ENCODE peak calls at places on chromosome 19, in six cellular contexts. I is ovary, Z is A549, L is stomach, V is breast epithelium, B is suprapubic skin. D is an unnamed sample.

GRCh38 chr19:53903055-53903680 is 5.9 kb upstream of the CACNG7 start:
- DNase-seq in I (no peak), Z (peak; percentile 64), L (no peak), V (no peak), B (no peak), D (no peak)

GRCh38 chr19:38649305-38650179 is 2.1 kb downstream of the ACTN4 start:
- DNase-seq in I (no peak), Z (peak; percentile 81), L (peak; percentile 61), V (peak; percentile 86), B (no peak), D (peak; percentile 53)

GRCh38 chr19:31356587-31357314 is 7.5 kb upstream of the TSHZ3 start:
- DNase-seq in I (no peak), Z (no peak), L (no peak), V (no peak), B (no peak), D (peak; percentile 54)

GRCh38 chr19:46495789-46496099 is at the start of gene PNMA8B:
- DNase-seq in I (peak; percentile 89), Z (no peak), L (no peak), V (peak; percentile 49), B (no peak), D (peak; percentile 47)

GRCh38 chr19:39192846-39193245 is 3.9 kb upstream of the NCCRP1 start:
- DNase-seq in I (no peak), Z (no peak), L (no peak), V (no peak), B (no peak), D (no peak)

GRCh38 chr19:51727349-51727880 is 3.6 kb upstream of the HAS1 start:
- DNase-seq in I (no peak), Z (no peak), L (no peak), V (no peak), B (no peak), D (no peak)

GRCh38 chr19:56538761-56539263 is at the start of gene ZFP28:
- DNase-seq in I (no peak), Z (no peak), L (no peak), V (no peak), B (peak; percentile 84), D (peak; percentile 75)

GRCh38 chr19:12766051-12766521 is 9.3 kb downstream of the HOOK2 start:
- DNase-seq in I (peak; percentile 86), Z (peak; percentile 84), L (peak; percentile 93), V (peak; percentile 77), B (peak; percentile 92), D (peak; percentile 77)

GRCh38 chr19:39474139-39474620 is 6.5 kb upstream of the TIMM50 start:
- DNase-seq in I (peak; percentile 69), Z (peak; percentile 64), L (peak; percentile 52), V (no peak), B (no peak), D (peak; percentile 67)

GRCh38 chr19:58261968-58262921 is 16.5 kb upstream of the ZNF8 start:
- DNase-seq in I (no peak), Z (peak; percentile 48), L (no peak), V (no peak), B (no peak), D (no peak)

GRCh38 chr19:47274891-47275865 is 493 bp downstream of the INAFM1 start:
- DNase-seq in I (no peak), Z (no peak), L (no peak), V (no peak), B (peak; percentile 86), D (no peak)

GRCh38 chr19:56113071-56113632 is 7.9 kb downstream of the ZNF787 start:
- DNase-seq in I (no peak), Z (no peak), L (no peak), V (no peak), B (no peak), D (no peak)

GRCh38 chr19:15246198-15246481 is 13.9 kb upstream of the EPHX3 start:
- DNase-seq in I (no peak), Z (no peak), L (no peak), V (no peak), B (no peak), D (no peak)

GRCh38 chr19:43618921-43619261 is 538 bp downstream of the ZNF428 start:
- DNase-seq in I (no peak), Z (peak; percentile 62), L (no peak), V (no peak), B (no peak), D (no peak)

GRCh38 chr19:616732-617526 is 16.4 kb downstream of the POLRMT start:
- DNase-seq in I (no peak), Z (no peak), L (no peak), V (no peak), B (no peak), D (peak; percentile 51)

GRCh38 chr19:5585461-5586299 is 17.9 kb upstream of the TINCR start:
- DNase-seq in I (peak; percentile 53), Z (no peak), L (no peak), V (peak; percentile 72), B (no peak), D (peak; percentile 43)

GRCh38 chr19:51660975-51661600 is 14.5 kb upstream of the SIGLEC14 start:
- DNase-seq in I (peak; percentile 83), Z (peak; percentile 81), L (peak; percentile 65), V (peak; percentile 49), B (no peak), D (peak; percentile 67)

GRCh38 chr19:52748336-52748950 is 13.6 kb upstream of the ZNF611 start:
- DNase-seq in I (no peak), Z (peak; percentile 19), L (no peak), V (no peak), B (no peak), D (no peak)

GRCh38 chr19:29658221-29658991 is 6.9 kb upstream of the PLEKHF1 start:
- DNase-seq in I (no peak), Z (no peak), L (no peak), V (no peak), B (no peak), D (no peak)

GRCh38 chr19:53906211-53907192 is 2.6 kb upstream of the CACNG7 start:
- DNase-seq in I (peak; percentile 53), Z (no peak), L (peak; percentile 44), V (no peak), B (no peak), D (peak; percentile 50)

GRCh38 chr19:5954293-5954692 is 23.6 kb downstream of the RANBP3 start:
- DNase-seq in I (no peak), Z (no peak), L (no peak), V (no peak), B (no peak), D (no peak)

GRCh38 chr19:45863840-45864628 is at the start of gene FOXA3:
- DNase-seq in I (no peak), Z (peak; percentile 71), L (peak; percentile 81), V (no peak), B (no peak), D (peak; percentile 85)

GRCh38 chr19:56934438-56935090 is 94.0 kb upstream of the PEG3 start:
- DNase-seq in I (no peak), Z (no peak), L (no peak), V (peak; percentile 24), B (no peak), D (no peak)

GRCh38 chr19:13053761-13054604 is 48.7 kb downstream of the LYL1 start:
- DNase-seq in I (peak; percentile 94), Z (peak; percentile 59), L (peak; percentile 89), V (peak; percentile 98), B (peak; percentile 90), D (peak; percentile 74)

GRCh38 chr19:42113641-42114348 is 18.5 kb downstream of the POU2F2 start:
- DNase-seq in I (no peak), Z (peak; percentile 88), L (no peak), V (no peak), B (no peak), D (no peak)

GRCh38 chr19:17095141-17095919 is 19.8 kb downstream of the MYO9B start:
- DNase-seq in I (no peak), Z (no peak), L (no peak), V (no peak), B (no peak), D (no peak)

GRCh38 chr19:41893899-41894298 is 10.9 kb downstream of the ARHGEF1 start:
- DNase-seq in I (no peak), Z (peak; percentile 87), L (no peak), V (no peak), B (no peak), D (no peak)

GRCh38 chr19:6842871-6843607 is 44.3 kb upstream of the ADGRE1 start:
- DNase-seq in I (no peak), Z (no peak), L (no peak), V (no peak), B (no peak), D (no peak)

GRCh38 chr19:15378529-15379082 is 981 bp downstream of the AKAP8 start:
- DNase-seq in I (no peak), Z (peak; percentile 31), L (peak; percentile 59), V (peak; percentile 43), B (peak; percentile 74), D (peak; percentile 50)

GRCh38 chr19:13396256-13397080 is 109.8 kb downstream of the CACNA1A start:
- DNase-seq in I (no peak), Z (peak; percentile 49), L (no peak), V (no peak), B (no peak), D (peak; percentile 69)

GRCh38 chr19:40265055-40265762 is 19.9 kb downstream of the AKT2 start:
- DNase-seq in I (no peak), Z (no peak), L (no peak), V (no peak), B (no peak), D (no peak)

GRCh38 chr19:53786744-53787143 is 37.4 kb downstream of the NLRP12 start:
- DNase-seq in I (no peak), Z (no peak), L (no peak), V (no peak), B (no peak), D (no peak)

GRCh38 chr19:57642396-57643046 is 9.6 kb downstream of the ZNF211 start:
- DNase-seq in I (no peak), Z (no peak), L (no peak), V (no peak), B (no peak), D (no peak)

GRCh38 chr19:14472202-14472961 is 2.8 kb downstream of the PTGER1 start:
- DNase-seq in I (peak; percentile 85), Z (peak; percentile 50), L (peak; percentile 70), V (no peak), B (peak; percentile 83), D (no peak)

GRCh38 chr19:11286312-11286974 is 9.5 kb upstream of the TSPAN16 start:
- DNase-seq in I (no peak), Z (no peak), L (no peak), V (no peak), B (no peak), D (no peak)

GRCh38 chr19:18433039-18433691 is 4.8 kb downstream of the ISYNA1 start:
- DNase-seq in I (peak; percentile 85), Z (no peak), L (no peak), V (no peak), B (peak; percentile 73), D (no peak)
- H3K4me1 ChIP-seq in I (peaks cover 17% of the 10 kb centered on the region), Z (peaks cover 19% of the 10 kb centered on the region), L (peaks cover 66% of the 10 kb centered on the region), V (peaks cover 24% of the 10 kb centered on the region), B (peaks cover 56% of the 10 kb centered on the region), D (no peaks in the 10 kb centered on the region)

GRCh38 chr19:36009220-36009619 is 607 bp upstream of the SYNE4 start:
- DNase-seq in I (peak; percentile 83), Z (peak; percentile 58), L (peak; percentile 72), V (peak; percentile 52), B (peak; percentile 78), D (peak; percentile 79)
- TF ChIP-seq POLR2A in I (no peak), Z (peak; percentile 70), L (no peak), V (no peak), B (no peak), D (no peak)

GRCh38 chr19:3058009-3058820 is 4.1 kb downstream of the TLE5 start:
- DNase-seq in I (no peak), Z (no peak), L (no peak), V (no peak), B (no peak), D (no peak)
- H3K4me3 ChIP-seq in I (no peak overlapping the region), Z (no peak overlapping the region), L (no peak overlapping the region), V (no peak overlapping the region), B (no peak overlapping the region), D (no peak overlapping the region)

GRCh38 chr19:10114651-10115391 is 3.3 kb downstream of the P2RY11 start:
- DNase-seq in I (peak; percentile 58), Z (peak; percentile 23), L (no peak), V (no peak), B (no peak), D (no peak)
- H3K4me1 ChIP-seq in I (peaks cover 5% of the 10 kb centered on the region), Z (peaks cover 26% of the 10 kb centered on the region), L (peaks cover 30% of the 10 kb centered on the region), V (peaks cover 4% of the 10 kb centered on the region), B (peaks cover 33% of the 10 kb centered on the region), D (no peaks in the 10 kb centered on the region)

D was measured in right lobe of liver.